ENCODE peak calls at places on chromosomes 6 and 20, in four cellular contexts. One of them, this sample, is unnamed.

GRCh38 chr6:153553627-153554026 is 422.5 kb upstream of the RGS17 start:
- DNase-seq in Caki2: no peak
- DNase-seq in H9: peak
- DNase-seq in endothelial cell: peak
- DNase-seq in this sample: no peak

GRCh38 chr20:23782366-23782983 is 31.7 kb upstream of the CST1 start:
- DNase-seq in Caki2: peak
- DNase-seq in endothelial cell: peak
- DNase-seq in H9: peak
- DNase-seq in this sample: no peak

GRCh38 chr20:51768759-51769517 is 748 bp upstream of the ATP9A start:
- DNase-seq in H9: no peak
- DNase-seq in endothelial cell: no peak
- DNase-seq in Caki2: peak
- DNase-seq in this sample: no peak

GRCh38 chr6:121520337-121521163 is 85.1 kb downstream of the GJA1 start:
- DNase-seq in H9: no peak
- DNase-seq in endothelial cell: no peak
- DNase-seq in Caki2: peak
- DNase-seq in this sample: no peak

GRCh38 chr6:52049252-52050050 is 38.0 kb downstream of the PKHD1 start:
- DNase-seq in H9: no peak
- DNase-seq in endothelial cell: peak
- DNase-seq in Caki2: peak
- DNase-seq in this sample: peak

GRCh38 chr6:117668736-117669135 is 6.5 kb upstream of the NUS1 start:
- DNase-seq in H9: no peak
- DNase-seq in endothelial cell: no peak
- DNase-seq in Caki2: no peak
- DNase-seq in this sample: no peak

GRCh38 chr20:59932616-59933295 is 681 bp downstream of the SYCP2 start:
- DNase-seq in endothelial cell: no peak
- DNase-seq in Caki2: no peak
- DNase-seq in H9: no peak
- DNase-seq in this sample: no peak

GRCh38 chr20:59495894-59496510 is 108.3 kb upstream of the PHACTR3 start:
- DNase-seq in H9: peak
- DNase-seq in endothelial cell: peak
- DNase-seq in Caki2: peak
- DNase-seq in this sample: no peak

GRCh38 chr20:36506253-36506652 is 35.1 kb upstream of the MYL9 start:
- DNase-seq in Caki2: peak
- DNase-seq in endothelial cell: no peak
- DNase-seq in H9: no peak
- DNase-seq in this sample: no peak

GRCh38 chr20:22383156-22383555 is 201.2 kb downstream of the FOXA2 start:
- DNase-seq in Caki2: no peak
- DNase-seq in H9: no peak
- DNase-seq in endothelial cell: no peak
- DNase-seq in this sample: no peak

GRCh38 chr6:143955971-143956370 is 52.1 kb downstream of the PLAGL1 start:
- DNase-seq in H9: no peak
- DNase-seq in Caki2: no peak
- DNase-seq in endothelial cell: no peak
- DNase-seq in this sample: no peak

GRCh38 chr6:10362300-10362699 is 52.6 kb downstream of the TFAP2A start:
- DNase-seq in endothelial cell: no peak
- DNase-seq in Caki2: no peak
- DNase-seq in H9: no peak
- DNase-seq in this sample: no peak

GRCh38 chr6:125966569-125966968 is 10.0 kb downstream of the HINT3 start:
- DNase-seq in endothelial cell: no peak
- DNase-seq in H9: no peak
- DNase-seq in Caki2: no peak
- DNase-seq in this sample: no peak

GRCh38 chr20:53738945-53739798 is 145.5 kb upstream of the ZNF217 start:
- DNase-seq in endothelial cell: no peak
- DNase-seq in H9: no peak
- DNase-seq in Caki2: peak
- DNase-seq in this sample: no peak

GRCh38 chr6:11815231-11815630 is 36.6 kb upstream of the ADTRP start:
- DNase-seq in endothelial cell: no peak
- DNase-seq in H9: no peak
- DNase-seq in Caki2: peak
- DNase-seq in this sample: no peak

GRCh38 chr6:159716247-159717086 is 10.8 kb upstream of the WTAP start:
- DNase-seq in Caki2: peak
- DNase-seq in H9: no peak
- DNase-seq in endothelial cell: no peak
- DNase-seq in this sample: no peak

GRCh38 chr20:49591217-49591865 is 23.4 kb upstream of the PTGIS start:
- DNase-seq in H9: no peak
- DNase-seq in Caki2: no peak
- DNase-seq in endothelial cell: no peak
- DNase-seq in this sample: no peak

GRCh38 chr6:147849401-147849800 is 340.9 kb downstream of the SAMD5 start:
- DNase-seq in endothelial cell: no peak
- DNase-seq in Caki2: no peak
- DNase-seq in H9: no peak
- DNase-seq in this sample: no peak

GRCh38 chr6:45590225-45590624 is 212.5 kb upstream of the SUPT3H start:
- DNase-seq in Caki2: peak
- DNase-seq in H9: no peak
- DNase-seq in endothelial cell: no peak
- DNase-seq in this sample: no peak

GRCh38 chr6:108156180-108156937 is 9.5 kb upstream of the NR2E1 start:
- DNase-seq in endothelial cell: peak
- DNase-seq in H9: peak
- DNase-seq in Caki2: no peak
- DNase-seq in this sample: no peak

GRCh38 chr20:58231678-58232077 is 3.2 kb upstream of the ANKRD60 start:
- DNase-seq in endothelial cell: no peak
- DNase-seq in H9: no peak
- DNase-seq in Caki2: no peak
- DNase-seq in this sample: no peak

GRCh38 chr20:8809107-8809953 is 259.6 kb upstream of the PLCB4 start:
- DNase-seq in Caki2: no peak
- DNase-seq in H9: no peak
- DNase-seq in endothelial cell: no peak
- DNase-seq in this sample: no peak

This sample was measured in NCI-H2081 treated with DMSO at 0.1 percent for 48 hours.